ENCODE peak calls at places on chromosomes 7 and 10, in nine cellular contexts. K is H9, M is memory B cell, D is chondrocyte, L is endodermal cell, P is HuH-7.5, J is mesothelial cell of epicardium, Y is posterior cingulate gyrus, R is glutamatergic neuron. X is an unnamed sample.

GRCh38 chr10:79090134-79090803 is 21.5 kb downstream of the ZMIZ1 start:
- DNase-seq in K (no peak), M (no peak), D (no peak), L (no peak), P (no peak), J (no peak), Y (no peak), R (no peak), X (no peak)

GRCh38 chr7:144470052-144470451 is 66.6 kb upstream of the NOBOX start:
- DNase-seq in K (no peak), M (no peak), D (no peak), L (no peak), P (no peak), J (no peak), Y (no peak), R (no peak), X (no peak)

GRCh38 chr10:63603709-63604445 is 82.7 kb downstream of the REEP3 start:
- DNase-seq in K (no peak), M (no peak), D (no peak), L (no peak), P (no peak), J (no peak), Y (no peak), R (no peak), X (no peak)

GRCh38 chr10:23368816-23369640 is 24.4 kb upstream of the C10orf67 start:
- DNase-seq in K (no peak), M (no peak), D (no peak), L (no peak), P (no peak), J (no peak), Y (no peak), R (no peak), X (peak)

GRCh38 chr7:16810573-16810972 is 5.8 kb upstream of the AGR2 start:
- DNase-seq in K (no peak), M (no peak), D (no peak), L (no peak), P (no peak), J (no peak), Y (no peak), R (no peak), X (no peak)

GRCh38 chr10:77599651-77600050 is 38.0 kb downstream of the KCNMA1 start:
- DNase-seq in K (no peak), M (no peak), D (no peak), L (no peak), P (no peak), J (no peak), Y (no peak), R (no peak), X (no peak)

GRCh38 chr10:126421745-126422144 is 33.5 kb upstream of the ADAM12 start:
- DNase-seq in K (no peak), M (no peak), D (no peak), L (no peak), P (no peak), J (no peak), Y (no peak), R (no peak), X (no peak)

GRCh38 chr10:44295619-44296222 is 89.2 kb downstream of the CXCL12 start:
- DNase-seq in K (no peak), M (no peak), D (no peak), L (no peak), P (no peak), J (no peak), Y (no peak), R (no peak), X (no peak)

GRCh38 chr10:86899670-86900276 is 57.6 kb downstream of the MMRN2 start:
- DNase-seq in K (no peak), M (peak), D (no peak), L (peak), P (peak), J (no peak), Y (no peak), R (peak), X (no peak)

GRCh38 chr10:103696094-103696410 is 159.3 kb downstream of the SH3PXD2A start:
- DNase-seq in K (no peak), M (no peak), D (no peak), L (no peak), P (no peak), J (no peak), Y (no peak), R (no peak), X (no peak)

GRCh38 chr10:110837418-110838120 is 34.2 kb upstream of the PDCD4 start:
- DNase-seq in K (no peak), M (no peak), D (no peak), L (no peak), P (no peak), J (no peak), Y (no peak), R (no peak), X (no peak)

GRCh38 chr7:18361756-18362155 is 133.8 kb upstream of the HDAC9 start:
- DNase-seq in K (peak), M (no peak), D (no peak), L (peak), P (no peak), J (no peak), Y (no peak), R (no peak), X (no peak)

GRCh38 chr10:97538401-97538800 is 34.2 kb upstream of the ANKRD2 start:
- DNase-seq in K (no peak), M (no peak), D (peak), L (no peak), P (no peak), J (no peak), Y (no peak), R (no peak), X (no peak)

GRCh38 chr10:44016589-44017482 is 368.1 kb downstream of the CXCL12 start:
- DNase-seq in K (no peak), M (no peak), D (no peak), L (no peak), P (no peak), J (no peak), Y (no peak), R (no peak), X (no peak)

GRCh38 chr7:111362660-111363059 is 199.6 kb downstream of the IMMP2L start:
- DNase-seq in K (no peak), M (no peak), D (no peak), L (no peak), P (no peak), J (no peak), Y (no peak), R (no peak), X (no peak)